ENCODE peak calls at places on chromosome 15, in eight cellular contexts. K, G, W, M, N, R, Q and O are unnamed samples.

GRCh38 chr15:22980189-22981136 is at the start of gene CYFIP1:
- DNase-seq in R (peak; percentile 91), W (peak; percentile 88), Q (peak; percentile 91), M (peak; percentile 92), K (peak; percentile 90), G (peak; percentile 84), N (peak; percentile 69), O (peak; percentile 48)

GRCh38 chr15:78909791-78910228 is 35.0 kb downstream of the CTSH start:
- DNase-seq in W (no peak), R (peak; percentile 33), N (peak; percentile 39), Q (peak; percentile 48), M (no peak), K (no peak), G (peak; percentile 84), O (no peak)

GRCh38 chr15:101067660-101068522 is 148.7 kb downstream of the LRRK1 start:
- DNase-seq in R (no peak), M (peak; percentile 27), N (no peak), K (peak; percentile 17), Q (no peak), W (no peak), G (no peak), O (no peak)

GRCh38 chr15:45091161-45091560 is 22.8 kb downstream of the DUOX2 start:
- DNase-seq in K (no peak), M (no peak), G (no peak), Q (no peak), W (no peak), N (peak; percentile 12), R (no peak), O (no peak)

GRCh38 chr15:70892002-70892911 is at the start of the genes LRRC49 and THAP10:
- DNase-seq in W (peak; percentile 89), N (peak; percentile 97), K (peak; percentile 90), M (peak; percentile 93), G (peak; percentile 96), Q (peak; percentile 89), R (peak; percentile 97), O (peak; percentile 89)

GRCh38 chr15:58873267-58873666 is 60.2 kb downstream of the SLTM start:
- DNase-seq in G (no peak), Q (no peak), N (peak; percentile 22), M (no peak), W (no peak), R (peak; percentile 71), K (no peak), O (no peak)

GRCh38 chr15:62559049-62559733 is 394.1 kb upstream of the C2CD4B start:
- DNase-seq in R (no peak), N (peak; percentile 47), G (no peak), W (peak; percentile 64), Q (no peak), M (peak; percentile 54), K (no peak), O (no peak)

GRCh38 chr15:101149864-101150722 is 101.8 kb downstream of the CHSY1 start:
- DNase-seq in N (no peak), M (no peak), W (no peak), R (no peak), G (peak; percentile 1), K (peak; percentile 42), Q (no peak), O (no peak)

GRCh38 chr15:53882311-53882710 is 95.9 kb upstream of the UNC13C start:
- DNase-seq in G (no peak), W (no peak), N (no peak), Q (no peak), K (no peak), R (no peak), M (no peak), O (no peak)

GRCh38 chr15:41913251-41913650 is 19.4 kb upstream of the SPTBN5 start:
- DNase-seq in G (no peak), K (no peak), M (no peak), W (no peak), R (no peak), Q (no peak), N (no peak), O (no peak)

GRCh38 chr15:90890839-90891238 is 6.5 kb downstream of the FES start:
- DNase-seq in M (no peak), K (no peak), Q (no peak), G (no peak), N (no peak), W (no peak), R (no peak), O (no peak)

GRCh38 chr15:90891346-90891949 is 7.1 kb downstream of the FES start:
- DNase-seq in R (no peak), G (no peak), W (no peak), K (peak; percentile 24), M (no peak), N (no peak), Q (no peak), O (no peak)

GRCh38 chr15:90892498-90893174 is 8.3 kb downstream of the FES start:
- DNase-seq in W (no peak), G (no peak), N (no peak), Q (no peak), R (no peak), M (no peak), K (no peak), O (no peak)

GRCh38 chr15:90893175-90894090 is 9.1 kb downstream of the FES start:
- DNase-seq in R (no peak), Q (no peak), G (peak; percentile 17), N (no peak), K (no peak), M (no peak), W (no peak), O (no peak)

GRCh38 chr15:90892023-90892422 is 7.7 kb downstream of the FES start:
- DNase-seq in G (no peak), R (no peak), M (no peak), W (no peak), Q (no peak), K (no peak), N (no peak), O (no peak)
- H3K36me3 ChIP-seq in G (no peaks in the 10 kb centered on the region), R (no peaks in the 10 kb centered on the region), M (peaks cover 92% of the 10 kb centered on the region), W (no peaks in the 10 kb centered on the region), Q (no peaks in the 10 kb centered on the region), K (peaks cover 90% of the 10 kb centered on the region), N (peaks cover 9% of the 10 kb centered on the region), O (no peaks in the 10 kb centered on the region)

DNA sequence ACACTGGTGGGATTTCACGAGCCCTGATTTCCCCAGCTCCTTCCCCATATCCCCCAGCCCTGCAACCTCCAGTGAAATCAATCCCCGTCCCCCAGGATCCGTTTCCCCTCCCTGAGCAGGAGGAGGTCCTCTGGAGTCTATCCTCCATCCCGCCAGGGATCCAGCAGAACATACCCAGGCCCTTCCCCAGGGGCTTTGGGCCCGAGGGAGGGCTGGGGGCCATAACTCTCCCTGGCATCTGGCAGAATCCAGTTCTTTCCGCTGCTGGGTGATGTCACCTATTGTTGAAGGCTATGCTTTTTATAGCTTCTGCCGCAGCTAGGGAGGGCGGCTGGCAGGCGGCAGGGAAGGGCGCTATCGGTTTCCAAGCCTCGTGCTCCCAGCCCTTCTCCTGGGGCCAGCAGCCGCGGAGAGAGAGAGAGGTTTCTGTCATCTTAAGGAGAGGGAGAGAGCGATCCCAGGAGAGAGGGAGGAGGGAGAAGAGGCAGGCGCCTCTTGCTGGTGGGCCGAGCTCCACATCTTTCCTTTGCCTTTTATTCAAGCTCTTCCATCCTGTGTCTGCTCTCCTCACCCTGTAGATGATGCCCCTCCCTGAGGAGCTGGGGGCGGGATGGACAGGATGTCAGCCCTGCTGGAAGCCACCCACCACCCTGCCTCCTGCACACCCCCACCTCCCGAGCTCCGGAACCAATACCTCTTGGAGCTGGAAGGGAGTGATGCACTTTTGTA is 120.1 kb downstream of the ANP32A start:
- DNase-seq in K (no peak), M (peak; percentile 86), W (peak; percentile 82), Q (peak; percentile 26), G (peak; percentile 59), N (peak; percentile 55), R (no peak), O (no peak)
- H3K4me3 ChIP-seq in K (peak overlapping the region; percentile 10), M (peak overlapping the region; percentile 19), W (no peak overlapping the region), Q (no peak overlapping the region), G (peak overlapping the region; percentile 33), N (peak overlapping the region; percentile 5), R (no peak overlapping the region), O (no peak overlapping the region)

GRCh38 chr15:38545179-38545578 is 19.4 kb downstream of the RASGRP1 start:
- DNase-seq in K (no peak), N (no peak), R (no peak), Q (no peak), W (no peak), M (no peak), G (no peak), O (no peak)
- TF ChIP-seq CTCF in K (no peak), N (peak; percentile 7), R (no peak), Q (no peak), W (no peak), M (no peak), G (no peak), O (no peak)

DNA sequence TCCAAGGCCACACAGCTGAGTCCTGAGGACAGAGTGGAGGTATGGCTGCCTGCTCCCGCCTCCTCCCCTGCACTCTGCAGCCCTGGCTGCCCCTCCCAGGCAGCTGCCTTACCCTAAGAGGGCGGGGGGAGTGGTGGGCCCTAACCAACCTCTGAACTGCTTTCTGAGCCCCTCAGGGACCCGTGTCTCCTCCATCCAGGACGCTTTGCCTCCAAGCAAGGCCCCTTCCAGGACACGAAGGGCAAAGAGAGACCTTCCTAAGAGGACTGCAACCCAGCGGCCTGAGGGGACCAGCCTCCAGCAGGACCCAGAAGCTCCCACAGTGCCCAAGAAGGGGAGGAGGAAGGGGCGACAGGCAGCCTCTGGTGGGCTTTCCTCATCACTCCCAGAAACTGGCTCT is 7.6 kb downstream of the NEIL1 start:
- DNase-seq in W (no peak), Q (no peak), K (no peak), M (no peak), R (no peak), G (no peak), N (no peak), O (no peak)
- H3K36me3 ChIP-seq in W (no peaks in the 10 kb centered on the region), Q (no peaks in the 10 kb centered on the region), K (peaks cover 52% of the 10 kb centered on the region), M (peaks cover 51% of the 10 kb centered on the region), R (peaks cover 2% of the 10 kb centered on the region), G (no peaks in the 10 kb centered on the region), N (peaks cover 23% of the 10 kb centered on the region), O (peaks cover 6% of the 10 kb centered on the region)